ENCODE peak calls at places on chromosomes 11 and 22, in seven cellular contexts. One of them, this sample, is unnamed.

GRCh38 chr11:66321606-66322005 is 4.8 kb upstream of the CD248 start:
- DNase-seq in left lung: no peak
- DNase-seq in IMR-90: no peak
- DNase-seq in right lobe of liver: no peak
- DNase-seq in GM23248: peak
- DNase-seq in tibial nerve: no peak
- DNase-seq in CD8-positive, alpha-beta memory T cell: no peak
- DNase-seq in this sample: no peak

GRCh38 chr11:66067640-66068039 is 2.4 kb upstream of the PACS1 start:
- DNase-seq in right lobe of liver: no peak
- DNase-seq in left lung: no peak
- DNase-seq in tibial nerve: no peak
- DNase-seq in IMR-90: no peak
- DNase-seq in CD8-positive, alpha-beta memory T cell: no peak
- DNase-seq in GM23248: no peak
- DNase-seq in this sample: no peak

GRCh38 chr22:30998329-30998728 is 29.3 kb downstream of the TUG1 start:
- DNase-seq in right lobe of liver: no peak
- DNase-seq in GM23248: no peak
- DNase-seq in CD8-positive, alpha-beta memory T cell: no peak
- DNase-seq in IMR-90: no peak
- DNase-seq in left lung: no peak
- DNase-seq in tibial nerve: no peak
- DNase-seq in this sample: no peak

GRCh38 chr11:61149624-61150615 is 11.3 kb downstream of the VPS37C start:
- DNase-seq in IMR-90: peak
- DNase-seq in tibial nerve: no peak
- DNase-seq in CD8-positive, alpha-beta memory T cell: no peak
- DNase-seq in GM23248: no peak
- DNase-seq in left lung: no peak
- DNase-seq in right lobe of liver: peak
- DNase-seq in this sample: no peak

GRCh38 chr22:29784451-29785361 is 17.5 kb downstream of the UQCR10 start:
- DNase-seq in IMR-90: peak
- DNase-seq in right lobe of liver: peak
- DNase-seq in GM23248: peak
- DNase-seq in CD8-positive, alpha-beta memory T cell: no peak
- DNase-seq in tibial nerve: no peak
- DNase-seq in left lung: peak
- DNase-seq in this sample: no peak

GRCh38 chr22:28799834-28800307 is 498 bp downstream of the XBP1 start:
- DNase-seq in right lobe of liver: peak
- DNase-seq in IMR-90: peak
- DNase-seq in left lung: peak
- DNase-seq in tibial nerve: peak
- DNase-seq in GM23248: peak
- DNase-seq in CD8-positive, alpha-beta memory T cell: no peak
- DNase-seq in this sample: peak

GRCh38 chr22:39900306-39901227 is at the start of gene GRAP2:
- DNase-seq in right lobe of liver: no peak
- DNase-seq in IMR-90: no peak
- DNase-seq in left lung: no peak
- DNase-seq in CD8-positive, alpha-beta memory T cell: peak
- DNase-seq in tibial nerve: no peak
- DNase-seq in GM23248: no peak
- DNase-seq in this sample: no peak

GRCh38 chr11:64360403-64360980 is 1.5 kb downstream of the RPS6KA4 start:
- DNase-seq in left lung: no peak
- DNase-seq in CD8-positive, alpha-beta memory T cell: no peak
- DNase-seq in GM23248: no peak
- DNase-seq in IMR-90: no peak
- DNase-seq in right lobe of liver: no peak
- DNase-seq in tibial nerve: no peak
- DNase-seq in this sample: no peak

GRCh38 chr11:11077898-11078297 is 220.0 kb upstream of the ZBED5 start:
- DNase-seq in CD8-positive, alpha-beta memory T cell: no peak
- DNase-seq in GM23248: no peak
- DNase-seq in right lobe of liver: no peak
- DNase-seq in IMR-90: no peak
- DNase-seq in tibial nerve: no peak
- DNase-seq in left lung: no peak
- DNase-seq in this sample: no peak

GRCh38 chr22:45972868-45973212 is 4.1 kb downstream of the WNT7B start:
- DNase-seq in GM23248: no peak
- DNase-seq in tibial nerve: no peak
- DNase-seq in IMR-90: no peak
- DNase-seq in CD8-positive, alpha-beta memory T cell: no peak
- DNase-seq in left lung: no peak
- DNase-seq in right lobe of liver: no peak
- DNase-seq in this sample: no peak

GRCh38 chr11:57460017-57460755 is at the start of gene RTN4RL2:
- DNase-seq in CD8-positive, alpha-beta memory T cell: no peak
- DNase-seq in IMR-90: peak
- DNase-seq in left lung: peak
- DNase-seq in tibial nerve: no peak
- DNase-seq in right lobe of liver: peak
- DNase-seq in GM23248: peak
- DNase-seq in this sample: peak

GRCh38 chr22:29275819-29276565 is 7.9 kb downstream of the EWSR1 start:
- DNase-seq in right lobe of liver: no peak
- DNase-seq in left lung: no peak
- DNase-seq in CD8-positive, alpha-beta memory T cell: no peak
- DNase-seq in IMR-90: no peak
- DNase-seq in tibial nerve: no peak
- DNase-seq in GM23248: no peak
- DNase-seq in this sample: no peak

GRCh38 chr11:17606206-17607082 is 59.4 kb downstream of the OTOG start:
- DNase-seq in right lobe of liver: no peak
- DNase-seq in IMR-90: no peak
- DNase-seq in left lung: no peak
- DNase-seq in tibial nerve: no peak
- DNase-seq in GM23248: no peak
- DNase-seq in CD8-positive, alpha-beta memory T cell: no peak
- DNase-seq in this sample: no peak

GRCh38 chr11:68139395-68139794 is 18.2 kb upstream of the CHKA start:
- DNase-seq in tibial nerve: no peak
- DNase-seq in CD8-positive, alpha-beta memory T cell: no peak
- DNase-seq in GM23248: no peak
- DNase-seq in right lobe of liver: no peak
- DNase-seq in IMR-90: no peak
- DNase-seq in left lung: no peak
- DNase-seq in this sample: no peak

GRCh38 chr11:18312663-18313420 is 9.1 kb downstream of the HPS5 start:
- DNase-seq in IMR-90: peak
- DNase-seq in tibial nerve: no peak
- DNase-seq in CD8-positive, alpha-beta memory T cell: no peak
- DNase-seq in left lung: no peak
- DNase-seq in GM23248: peak
- DNase-seq in right lobe of liver: no peak
- DNase-seq in this sample: peak

GRCh38 chr11:28100665-28101064 is 7.3 kb downstream of the KIF18A start:
- DNase-seq in tibial nerve: no peak
- DNase-seq in right lobe of liver: no peak
- DNase-seq in CD8-positive, alpha-beta memory T cell: no peak
- DNase-seq in GM23248: no peak
- DNase-seq in IMR-90: no peak
- DNase-seq in left lung: no peak
- DNase-seq in this sample: no peak

GRCh38 chr22:16962501-16962900 is 45.5 kb downstream of the GAB4 start:
- DNase-seq in right lobe of liver: no peak
- DNase-seq in GM23248: no peak
- DNase-seq in left lung: no peak
- DNase-seq in CD8-positive, alpha-beta memory T cell: no peak
- DNase-seq in tibial nerve: no peak
- DNase-seq in IMR-90: no peak
- DNase-seq in this sample: no peak

GRCh38 chr11:57458410-57459111 is 1.8 kb upstream of the RTN4RL2 start:
- DNase-seq in IMR-90: peak
- DNase-seq in CD8-positive, alpha-beta memory T cell: peak
- DNase-seq in GM23248: peak
- DNase-seq in tibial nerve: peak
- DNase-seq in left lung: no peak
- DNase-seq in right lobe of liver: peak
- DNase-seq in this sample: peak

GRCh38 chr11:1051356-1052132 is 15.0 kb upstream of the MUC6 start:
- DNase-seq in IMR-90: no peak
- DNase-seq in left lung: no peak
- DNase-seq in right lobe of liver: peak
- DNase-seq in GM23248: no peak
- DNase-seq in CD8-positive, alpha-beta memory T cell: peak
- DNase-seq in tibial nerve: no peak
- DNase-seq in this sample: no peak

GRCh38 chr11:58861533-58861932 is 17.0 kb upstream of the GLYATL2 start:
- DNase-seq in right lobe of liver: no peak
- DNase-seq in left lung: no peak
- DNase-seq in CD8-positive, alpha-beta memory T cell: no peak
- DNase-seq in tibial nerve: no peak
- DNase-seq in IMR-90: no peak
- DNase-seq in GM23248: no peak
- DNase-seq in this sample: no peak

GRCh38 chr11:58867556-58867955 is 23.1 kb upstream of the GLYATL2 start:
- DNase-seq in IMR-90: no peak
- DNase-seq in GM23248: peak
- DNase-seq in left lung: no peak
- DNase-seq in tibial nerve: no peak
- DNase-seq in CD8-positive, alpha-beta memory T cell: no peak
- DNase-seq in right lobe of liver: no peak
- DNase-seq in this sample: no peak

GRCh38 chr11:58864335-58864734 is 19.8 kb upstream of the GLYATL2 start:
- DNase-seq in CD8-positive, alpha-beta memory T cell: no peak
- DNase-seq in GM23248: no peak
- DNase-seq in right lobe of liver: no peak
- DNase-seq in tibial nerve: no peak
- DNase-seq in IMR-90: no peak
- DNase-seq in left lung: no peak
- DNase-seq in this sample: no peak

GRCh38 chr11:58866788-58867187 is 22.3 kb upstream of the GLYATL2 start:
- DNase-seq in IMR-90: peak
- DNase-seq in right lobe of liver: no peak
- DNase-seq in left lung: no peak
- DNase-seq in tibial nerve: no peak
- DNase-seq in GM23248: peak
- DNase-seq in CD8-positive, alpha-beta memory T cell: no peak
- DNase-seq in this sample: no peak

DNA sequence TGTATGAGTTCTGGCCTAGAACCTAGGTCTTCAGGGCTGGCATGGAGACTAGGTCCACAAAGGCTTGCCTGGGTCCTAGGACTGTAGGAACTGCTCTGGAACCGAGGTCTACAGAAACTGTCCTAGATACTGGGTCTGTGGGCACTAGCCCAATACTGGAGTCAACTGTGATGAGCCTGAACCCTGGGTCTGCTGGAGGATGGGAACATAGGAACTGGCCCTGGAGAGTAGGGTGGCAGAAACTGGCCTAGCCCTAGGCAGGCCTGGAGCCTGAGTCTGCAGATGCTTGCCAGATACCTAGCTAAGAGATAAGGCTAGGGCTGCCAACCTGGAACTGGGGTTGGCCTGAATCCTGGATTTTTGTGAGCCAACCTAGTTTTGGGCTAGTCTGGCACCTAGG is 19.2 kb upstream of the GLYATL2 start:
- DNase-seq in tibial nerve: no peak
- DNase-seq in right lobe of liver: no peak
- DNase-seq in left lung: no peak
- DNase-seq in CD8-positive, alpha-beta memory T cell: no peak
- DNase-seq in GM23248: no peak
- DNase-seq in IMR-90: no peak
- DNase-seq in this sample: no peak
- H3K27ac ChIP-seq in tibial nerve: no peak
- H3K27ac ChIP-seq in right lobe of liver: no peak
- H3K27ac ChIP-seq in left lung: no peak
- H3K27ac ChIP-seq in CD8-positive, alpha-beta memory T cell: no peak
- H3K27ac ChIP-seq in GM23248: no peak
- H3K27ac ChIP-seq in IMR-90: no peak
- H3K27ac ChIP-seq in this sample: no peak

DNA sequence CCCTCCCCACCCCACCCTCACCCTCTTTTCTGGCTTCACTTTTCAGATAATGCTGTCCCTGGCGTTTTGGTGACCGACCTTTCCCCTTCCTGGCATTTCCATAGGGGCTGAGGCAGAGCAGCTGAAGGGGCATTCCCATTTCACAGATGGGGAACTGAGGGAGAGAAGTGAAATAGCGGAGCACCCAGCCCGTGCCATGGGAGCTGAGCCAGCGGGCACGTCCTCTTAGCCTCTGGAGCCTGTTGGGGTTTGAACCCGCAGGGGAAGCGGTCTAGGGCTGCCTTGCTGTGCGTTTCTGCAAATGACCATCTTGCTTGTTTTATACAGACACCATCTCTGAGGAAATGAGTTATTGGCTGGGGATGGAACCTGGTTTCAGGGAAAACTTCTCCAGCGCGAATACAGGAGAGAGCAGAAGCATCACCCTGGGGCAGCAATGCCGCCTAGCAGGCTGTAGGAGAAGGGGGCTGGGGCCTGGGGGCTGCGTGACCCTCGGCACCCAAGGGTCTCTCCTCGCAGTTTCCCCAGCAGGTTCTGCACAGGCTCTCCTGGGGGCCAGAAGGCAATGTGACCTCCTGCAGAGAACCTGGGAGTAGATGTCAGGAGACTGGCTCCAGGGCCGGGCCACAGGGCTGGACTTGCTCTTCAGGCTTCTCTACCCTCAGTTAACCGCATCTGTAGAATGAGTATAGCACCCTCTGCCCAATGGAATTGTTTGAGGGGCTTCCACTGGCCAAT is 1.5 kb downstream of the PTPRJ start:
- DNase-seq in right lobe of liver: peak
- DNase-seq in left lung: peak
- DNase-seq in CD8-positive, alpha-beta memory T cell: no peak
- DNase-seq in GM23248: no peak
- DNase-seq in IMR-90: no peak
- DNase-seq in tibial nerve: no peak
- DNase-seq in this sample: no peak
- H3K4me3 ChIP-seq in right lobe of liver: peak
- H3K4me3 ChIP-seq in left lung: peak
- H3K4me3 ChIP-seq in CD8-positive, alpha-beta memory T cell: peak
- H3K4me3 ChIP-seq in GM23248: peak
- H3K4me3 ChIP-seq in IMR-90: peak
- H3K4me3 ChIP-seq in tibial nerve: peak
- H3K4me3 ChIP-seq in this sample: peak

GRCh38 chr22:22040472-22040871 is 57.9 kb upstream of the TOP3B start:
- DNase-seq in left lung: no peak
- DNase-seq in IMR-90: no peak
- DNase-seq in CD8-positive, alpha-beta memory T cell: no peak
- DNase-seq in tibial nerve: no peak
- DNase-seq in GM23248: no peak
- DNase-seq in right lobe of liver: no peak
- DNase-seq in this sample: no peak
- H3K27ac ChIP-seq in left lung: no peak
- H3K27ac ChIP-seq in IMR-90: no peak
- H3K27ac ChIP-seq in CD8-positive, alpha-beta memory T cell: no peak
- H3K27ac ChIP-seq in tibial nerve: no peak
- H3K27ac ChIP-seq in GM23248: no peak
- H3K27ac ChIP-seq in right lobe of liver: no peak
- H3K27ac ChIP-seq in this sample: no peak

DNA sequence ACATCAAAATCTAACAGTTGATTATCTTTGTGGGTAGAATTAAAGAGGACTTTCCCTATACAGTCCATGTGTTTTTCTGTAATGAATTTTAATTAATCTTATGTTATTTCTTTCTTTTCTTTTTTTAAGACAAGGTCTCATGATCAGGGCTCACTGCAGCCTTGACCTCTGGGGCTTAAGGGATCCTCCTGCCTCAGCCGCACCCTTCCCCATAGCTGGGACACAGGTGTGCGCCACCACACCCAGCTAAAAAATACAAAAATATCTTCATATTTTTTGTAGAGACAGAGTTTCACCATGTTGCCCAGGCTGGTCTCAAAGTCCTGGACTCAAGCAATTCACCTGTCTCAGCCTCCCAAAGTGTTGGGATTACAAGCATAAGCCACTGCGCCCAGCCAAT is 7.7 kb downstream of the RAB30 start:
- DNase-seq in CD8-positive, alpha-beta memory T cell: no peak
- DNase-seq in left lung: no peak
- DNase-seq in tibial nerve: no peak
- DNase-seq in right lobe of liver: no peak
- DNase-seq in IMR-90: no peak
- DNase-seq in GM23248: no peak
- DNase-seq in this sample: no peak
- H3K4me3 ChIP-seq in CD8-positive, alpha-beta memory T cell: no peak
- H3K4me3 ChIP-seq in left lung: no peak
- H3K4me3 ChIP-seq in tibial nerve: no peak
- H3K4me3 ChIP-seq in right lobe of liver: no peak
- H3K4me3 ChIP-seq in IMR-90: no peak
- H3K4me3 ChIP-seq in GM23248: no peak
- H3K4me3 ChIP-seq in this sample: no peak

This sample was measured in brain microvascular endothelial cell.